ENCODE peak calls at places on chromosomes 6 and 20, in five cellular contexts. One of them, this sample, is unnamed.

GRCh38 chr6:44535967-44536366 is 148.5 kb downstream of the CDC5L start:
- DNase-seq in endodermal cell: no peak
- DNase-seq in HFFc6: no peak
- DNase-seq in AG10803: no peak
- DNase-seq in RWPE1: no peak
- DNase-seq in this sample: no peak

GRCh38 chr6:20252311-20252710 is 40.0 kb upstream of the MBOAT1 start:
- DNase-seq in endodermal cell: no peak
- DNase-seq in HFFc6: no peak
- DNase-seq in AG10803: no peak
- DNase-seq in RWPE1: no peak
- DNase-seq in this sample: no peak

GRCh38 chr20:47195573-47195972 is 160.9 kb downstream of the ZMYND8 start:
- DNase-seq in endodermal cell: no peak
- DNase-seq in HFFc6: no peak
- DNase-seq in AG10803: no peak
- DNase-seq in RWPE1: no peak
- DNase-seq in this sample: no peak

GRCh38 chr6:100353276-100354015 is 111.3 kb downstream of the SIM1 start:
- DNase-seq in endodermal cell: no peak
- DNase-seq in HFFc6: peak
- DNase-seq in AG10803: peak
- DNase-seq in RWPE1: no peak
- DNase-seq in this sample: no peak

GRCh38 chr6:14200047-14200446 is 82.5 kb downstream of the CD83 start:
- DNase-seq in endodermal cell: no peak
- DNase-seq in HFFc6: no peak
- DNase-seq in AG10803: peak
- DNase-seq in RWPE1: no peak
- DNase-seq in this sample: no peak

GRCh38 chr6:163180874-163181541 is 233.5 kb upstream of the QKI start:
- DNase-seq in endodermal cell: peak
- DNase-seq in HFFc6: no peak
- DNase-seq in AG10803: peak
- DNase-seq in RWPE1: peak
- DNase-seq in this sample: peak

GRCh38 chr6:29965873-29966601 is 23.7 kb downstream of the HLA-A start:
- DNase-seq in endodermal cell: peak
- DNase-seq in HFFc6: peak
- DNase-seq in AG10803: peak
- DNase-seq in RWPE1: peak
- DNase-seq in this sample: peak

GRCh38 chr6:116034327-116034726 is 26.4 kb downstream of the FRK start:
- DNase-seq in endodermal cell: no peak
- DNase-seq in HFFc6: peak
- DNase-seq in AG10803: peak
- DNase-seq in RWPE1: no peak
- DNase-seq in this sample: no peak

GRCh38 chr6:41455410-41455809 is 90.8 kb upstream of the FOXP4 start:
- DNase-seq in endodermal cell: no peak
- DNase-seq in HFFc6: no peak
- DNase-seq in AG10803: no peak
- DNase-seq in RWPE1: no peak
- DNase-seq in this sample: no peak

GRCh38 chr20:45974896-45975565 is 3.0 kb upstream of the ZNF335 start:
- DNase-seq in endodermal cell: no peak
- DNase-seq in HFFc6: no peak
- DNase-seq in AG10803: no peak
- DNase-seq in RWPE1: no peak
- DNase-seq in this sample: no peak

GRCh38 chr6:99066041-99066440 is 118.3 kb upstream of the FBXL4 start:
- DNase-seq in endodermal cell: no peak
- DNase-seq in HFFc6: no peak
- DNase-seq in AG10803: no peak
- DNase-seq in RWPE1: no peak
- DNase-seq in this sample: no peak

GRCh38 chr6:14881399-14881798 is 364.5 kb upstream of the JARID2 start:
- DNase-seq in endodermal cell: no peak
- DNase-seq in HFFc6: peak
- DNase-seq in AG10803: peak
- DNase-seq in RWPE1: peak
- DNase-seq in this sample: no peak

GRCh38 chr20:43341541-43341940 is 116.2 kb upstream of the SRSF6 start:
- DNase-seq in endodermal cell: no peak
- DNase-seq in HFFc6: no peak
- DNase-seq in AG10803: no peak
- DNase-seq in RWPE1: no peak
- DNase-seq in this sample: no peak

GRCh38 chr6:55174211-55175013 is at the start of gene HCRTR2:
- DNase-seq in endodermal cell: peak
- DNase-seq in HFFc6: no peak
- DNase-seq in AG10803: no peak
- DNase-seq in RWPE1: no peak
- DNase-seq in this sample: peak

GRCh38 chr20:9629821-9630220 is 115.4 kb downstream of the LAMP5 start:
- DNase-seq in endodermal cell: no peak
- DNase-seq in HFFc6: no peak
- DNase-seq in AG10803: no peak
- DNase-seq in RWPE1: no peak
- DNase-seq in this sample: no peak

GRCh38 chr20:63974402-63975200 is 4.8 kb downstream of the SAMD10 start:
- DNase-seq in endodermal cell: peak
- DNase-seq in HFFc6: no peak
- DNase-seq in AG10803: no peak
- DNase-seq in RWPE1: no peak
- DNase-seq in this sample: no peak

GRCh38 chr20:8388146-8388545 is 256.1 kb downstream of the PLCB1 start:
- DNase-seq in endodermal cell: no peak
- DNase-seq in HFFc6: peak
- DNase-seq in AG10803: peak
- DNase-seq in RWPE1: no peak
- DNase-seq in this sample: no peak

GRCh38 chr20:50107086-50107645 is 5.8 kb downstream of the UBE2V1 start:
- DNase-seq in endodermal cell: no peak
- DNase-seq in HFFc6: no peak
- DNase-seq in AG10803: no peak
- DNase-seq in RWPE1: no peak
- DNase-seq in this sample: no peak

GRCh38 chr6:90715093-90715655 is 128.3 kb upstream of the MAP3K7 start:
- DNase-seq in endodermal cell: no peak
- DNase-seq in HFFc6: no peak
- DNase-seq in AG10803: no peak
- DNase-seq in RWPE1: no peak
- DNase-seq in this sample: no peak

GRCh38 chr6:126359936-126360537 is 20.1 kb downstream of the CENPW start:
- DNase-seq in endodermal cell: no peak
- DNase-seq in HFFc6: no peak
- DNase-seq in AG10803: no peak
- DNase-seq in RWPE1: no peak
- DNase-seq in this sample: no peak

GRCh38 chr20:62651285-62652021 is 9.2 kb downstream of the SLCO4A1 start:
- DNase-seq in endodermal cell: peak
- DNase-seq in HFFc6: no peak
- DNase-seq in AG10803: peak
- DNase-seq in RWPE1: peak
- DNase-seq in this sample: peak

GRCh38 chr20:9211016-9211760 is 142.3 kb downstream of the PLCB4 start:
- DNase-seq in endodermal cell: no peak
- DNase-seq in HFFc6: no peak
- DNase-seq in AG10803: no peak
- DNase-seq in RWPE1: no peak
- DNase-seq in this sample: no peak

GRCh38 chr6:23176883-23177282 is 607.5 kb downstream of the HDGFL1 start:
- DNase-seq in endodermal cell: no peak
- DNase-seq in HFFc6: peak
- DNase-seq in AG10803: no peak
- DNase-seq in RWPE1: no peak
- DNase-seq in this sample: peak

GRCh38 chr6:129765008-129765407 is 55.0 kb upstream of the ARHGAP18 start:
- DNase-seq in endodermal cell: peak
- DNase-seq in HFFc6: no peak
- DNase-seq in AG10803: no peak
- DNase-seq in RWPE1: no peak
- DNase-seq in this sample: peak

GRCh38 chr6:79307321-79308036 is 73.0 kb upstream of the HMGN3 start:
- DNase-seq in endodermal cell: no peak
- DNase-seq in HFFc6: no peak
- DNase-seq in AG10803: no peak
- DNase-seq in RWPE1: peak
- DNase-seq in this sample: no peak

GRCh38 chr6:85580104-85580877 is 13.4 kb downstream of the SNX14 start:
- DNase-seq in endodermal cell: no peak
- DNase-seq in HFFc6: no peak
- DNase-seq in AG10803: no peak
- DNase-seq in RWPE1: no peak
- DNase-seq in this sample: no peak

GRCh38 chr6:99736302-99736701 is 129.7 kb downstream of the PRDM13 start:
- DNase-seq in endodermal cell: no peak
- DNase-seq in HFFc6: no peak
- DNase-seq in AG10803: no peak
- DNase-seq in RWPE1: no peak
- DNase-seq in this sample: peak

GRCh38 chr20:23032056-23032455 is 3.1 kb upstream of the SSTR4 start:
- DNase-seq in endodermal cell: no peak
- DNase-seq in HFFc6: no peak
- DNase-seq in AG10803: no peak
- DNase-seq in RWPE1: no peak
- DNase-seq in this sample: no peak

GRCh38 chr20:36399969-36400545 is 93.9 kb downstream of the DLGAP4 start:
- DNase-seq in endodermal cell: no peak
- DNase-seq in HFFc6: no peak
- DNase-seq in AG10803: no peak
- DNase-seq in RWPE1: no peak
- DNase-seq in this sample: no peak

GRCh38 chr20:36398515-36398914 is 92.4 kb downstream of the DLGAP4 start:
- DNase-seq in endodermal cell: no peak
- DNase-seq in HFFc6: no peak
- DNase-seq in AG10803: no peak
- DNase-seq in RWPE1: no peak
- DNase-seq in this sample: no peak

GRCh38 chr20:36401336-36401735 is 95.2 kb downstream of the DLGAP4 start:
- DNase-seq in endodermal cell: no peak
- DNase-seq in HFFc6: no peak
- DNase-seq in AG10803: no peak
- DNase-seq in RWPE1: no peak
- DNase-seq in this sample: no peak

GRCh38 chr20:36400901-36401300 is 94.8 kb downstream of the DLGAP4 start:
- DNase-seq in endodermal cell: peak
- DNase-seq in HFFc6: no peak
- DNase-seq in AG10803: no peak
- DNase-seq in RWPE1: no peak
- DNase-seq in this sample: peak

GRCh38 chr20:36399147-36399968 is 93.2 kb downstream of the DLGAP4 start:
- DNase-seq in endodermal cell: peak
- DNase-seq in HFFc6: no peak
- DNase-seq in AG10803: peak
- DNase-seq in RWPE1: peak
- DNase-seq in this sample: peak
- TF ChIP-seq CTCF in endodermal cell: peak
- TF ChIP-seq CTCF in HFFc6: peak
- TF ChIP-seq CTCF in AG10803: peak
- TF ChIP-seq CTCF in RWPE1: no peak
- TF ChIP-seq CTCF in this sample: peak

DNA sequence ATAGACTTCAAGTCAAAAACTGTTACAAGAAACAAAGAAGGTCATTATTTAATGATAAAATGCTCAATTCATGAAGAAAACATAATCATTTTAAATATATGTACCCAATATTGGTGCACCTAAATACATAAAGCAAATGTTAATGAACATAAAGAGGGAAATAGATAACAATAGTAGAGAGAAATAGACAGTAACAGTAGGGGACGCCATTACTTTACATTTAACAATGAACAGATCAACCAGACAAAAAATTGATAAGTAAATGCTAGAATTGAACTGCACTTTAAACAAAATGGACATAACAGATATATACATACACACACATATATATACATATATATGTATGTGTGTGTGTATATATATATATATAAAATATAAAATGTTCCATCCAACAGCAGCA is 37.4 kb downstream of the IL22RA2 start:
- DNase-seq in endodermal cell: no peak
- DNase-seq in HFFc6: no peak
- DNase-seq in AG10803: no peak
- DNase-seq in RWPE1: no peak
- DNase-seq in this sample: no peak
- TF ChIP-seq CTCF in endodermal cell: no peak
- TF ChIP-seq CTCF in HFFc6: peak
- TF ChIP-seq CTCF in AG10803: peak
- TF ChIP-seq CTCF in RWPE1: peak
- TF ChIP-seq CTCF in this sample: peak

GRCh38 chr6:76881414-76881813 is 581.9 kb downstream of the HTR1B start:
- DNase-seq in endodermal cell: no peak
- DNase-seq in HFFc6: no peak
- DNase-seq in AG10803: peak
- DNase-seq in RWPE1: no peak
- DNase-seq in this sample: no peak

GRCh38 chr6:76876922-76877553 is 586.3 kb downstream of the HTR1B start:
- DNase-seq in endodermal cell: peak
- DNase-seq in HFFc6: no peak
- DNase-seq in AG10803: no peak
- DNase-seq in RWPE1: peak
- DNase-seq in this sample: peak
- TF ChIP-seq CTCF in endodermal cell: peak
- TF ChIP-seq CTCF in HFFc6: no peak
- TF ChIP-seq CTCF in AG10803: no peak
- TF ChIP-seq CTCF in RWPE1: peak
- TF ChIP-seq CTCF in this sample: peak

DNA sequence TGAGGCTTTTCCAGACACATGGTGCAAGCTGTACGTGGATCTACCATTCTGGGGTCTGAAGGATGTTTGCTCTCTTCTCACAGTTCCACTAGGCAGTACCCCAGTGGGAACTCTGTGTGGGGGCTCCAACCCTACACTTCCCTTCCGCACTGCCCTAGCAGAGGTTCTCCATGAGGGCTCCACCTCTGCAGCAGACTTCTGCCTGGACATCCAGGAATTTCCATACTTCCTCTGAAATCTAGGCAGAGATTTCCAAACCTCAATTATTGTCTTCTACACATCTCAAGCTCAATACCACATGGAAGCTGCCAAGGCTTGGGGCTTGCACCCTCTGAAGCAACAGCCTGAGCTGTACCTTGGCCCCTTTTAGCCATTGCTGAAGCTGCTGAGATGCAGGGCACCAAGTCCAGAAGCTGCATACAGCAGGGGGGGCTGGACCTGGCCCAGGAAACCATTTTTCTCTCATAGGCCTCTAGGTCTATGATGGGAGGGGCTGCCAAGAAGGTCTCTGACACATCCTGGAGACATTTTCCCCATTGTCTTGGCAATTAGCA is 11.6 kb downstream of the PDSS2 start:
- DNase-seq in endodermal cell: no peak
- DNase-seq in HFFc6: no peak
- DNase-seq in AG10803: no peak
- DNase-seq in RWPE1: no peak
- DNase-seq in this sample: no peak
- TF ChIP-seq CTCF in endodermal cell: no peak
- TF ChIP-seq CTCF in HFFc6: no peak
- TF ChIP-seq CTCF in AG10803: no peak
- TF ChIP-seq CTCF in RWPE1: no peak
- TF ChIP-seq CTCF in this sample: no peak